ENCODE peak calls at places on chromosomes 1 and 21, in six cellular contexts. R, W, H, F, K and E are unnamed samples.

GRCh38 chr1:229557913-229558414 is 543 bp downstream of the ABCB10 start:
- DNase-seq in R (peak), W (no peak), H (peak), F (no peak), K (no peak), E (peak)

GRCh38 chr1:54112969-54113368 is 39.8 kb downstream of the CDCP2 start:
- DNase-seq in R (peak), W (no peak), H (no peak), F (peak), K (no peak), E (no peak)

GRCh38 chr1:107483949-107484348 is 343.1 kb downstream of the NTNG1 start:
- DNase-seq in R (no peak), W (no peak), H (no peak), F (no peak), K (no peak), E (no peak)

GRCh38 chr1:60149254-60149653 is 75.7 kb upstream of the C1orf87 start:
- DNase-seq in R (no peak), W (no peak), H (peak), F (no peak), K (no peak), E (peak)

GRCh38 chr1:67723620-67724019 is 38.6 kb downstream of the GADD45A start:
- DNase-seq in R (no peak), W (peak), H (no peak), F (no peak), K (peak), E (no peak)

GRCh38 chr1:212630159-212630900 is 21.8 kb downstream of the ATF3 start:
- DNase-seq in R (peak), W (peak), H (peak), F (no peak), K (no peak), E (peak)

GRCh38 chr1:15214507-15214906 is 32.5 kb upstream of the FHAD1 start:
- DNase-seq in R (no peak), W (peak), H (no peak), F (peak), K (peak), E (peak)

GRCh38 chr1:86487131-86487804 is 18.5 kb downstream of the CLCA1 start:
- DNase-seq in R (no peak), W (peak), H (no peak), F (no peak), K (peak), E (peak)

GRCh38 chr1:226993676-226994356 is 53.7 kb downstream of the COQ8A start:
- DNase-seq in R (no peak), W (no peak), H (no peak), F (no peak), K (no peak), E (peak)

GRCh38 chr1:45282346-45282745 is 44.3 kb upstream of the HPDL start:
- DNase-seq in R (no peak), W (peak), H (no peak), F (no peak), K (no peak), E (no peak)

GRCh38 chr1:68426594-68426993 is 23.2 kb downstream of the RPE65 start:
- DNase-seq in R (no peak), W (no peak), H (no peak), F (no peak), K (no peak), E (no peak)

GRCh38 chr1:178634445-178634844 is 90.6 kb upstream of the RALGPS2 start:
- DNase-seq in R (no peak), W (no peak), H (no peak), F (no peak), K (no peak), E (peak)

GRCh38 chr21:34824314-34824713 is 155.5 kb downstream of the CLIC6 start:
- DNase-seq in R (no peak), W (no peak), H (no peak), F (no peak), K (no peak), E (no peak)

GRCh38 chr1:63731117-63732043 is 42.4 kb upstream of the ROR1 start:
- DNase-seq in R (no peak), W (peak), H (no peak), F (no peak), K (peak), E (no peak)

GRCh38 chr1:45135339-45135738 is 71.1 kb downstream of the ZSWIM5 start:
- DNase-seq in R (no peak), W (no peak), H (no peak), F (no peak), K (no peak), E (no peak)

GRCh38 chr1:236507022-236507700 is 16.6 kb upstream of the LGALS8 start:
- DNase-seq in R (no peak), W (peak), H (no peak), F (no peak), K (peak), E (peak)

GRCh38 chr1:61320575-61320974 is 238.2 kb downstream of the NFIA start:
- DNase-seq in R (no peak), W (no peak), H (no peak), F (no peak), K (no peak), E (no peak)

GRCh38 chr1:220881918-220882891 is 3.0 kb downstream of the HLX start:
- DNase-seq in R (no peak), W (peak), H (no peak), F (peak), K (no peak), E (peak)

GRCh38 chr1:236952279-236953003 is 51.8 kb downstream of the MT1HL1 start:
- DNase-seq in R (no peak), W (no peak), H (no peak), F (no peak), K (no peak), E (no peak)

GRCh38 chr21:41634858-41635257 is 126.9 kb upstream of the TMPRSS2 start:
- DNase-seq in R (peak), W (no peak), H (no peak), F (no peak), K (peak), E (no peak)

GRCh38 chr1:162755306-162755705 is 35.2 kb upstream of the HSD17B7 start:
- DNase-seq in R (no peak), W (no peak), H (no peak), F (no peak), K (no peak), E (no peak)

GRCh38 chr1:9294910-9295636 is 2.4 kb downstream of the SPSB1 start:
- DNase-seq in R (no peak), W (peak), H (no peak), F (no peak), K (peak), E (peak)

GRCh38 chr1:43232482-43232881 is 37.3 kb upstream of the TMEM125 start:
- DNase-seq in R (no peak), W (no peak), H (no peak), F (no peak), K (no peak), E (no peak)

GRCh38 chr1:204216880-204217647 is 3.3 kb upstream of the GOLT1A start:
- DNase-seq in R (no peak), W (no peak), H (no peak), F (no peak), K (no peak), E (no peak)

GRCh38 chr1:15004396-15004795 is 149.2 kb upstream of the TMEM51 start:
- DNase-seq in R (no peak), W (no peak), H (no peak), F (no peak), K (no peak), E (no peak)

GRCh38 chr21:44043613-44044012 is 31.5 kb downstream of the TRAPPC10 start:
- DNase-seq in R (peak), W (no peak), H (no peak), F (peak), K (no peak), E (no peak)

GRCh38 chr1:30407862-30408580 is 315.4 kb downstream of the MATN1 start:
- DNase-seq in R (peak), W (peak), H (no peak), F (peak), K (peak), E (no peak)

GRCh38 chr1:28509705-28510349 is 4.0 kb downstream of the RCC1 start:
- DNase-seq in R (no peak), W (no peak), H (no peak), F (no peak), K (no peak), E (no peak)

GRCh38 chr21:45894107-45894810 is 87.3 kb upstream of the COL6A1 start:
- DNase-seq in R (no peak), W (peak), H (no peak), F (no peak), K (peak), E (peak)

GRCh38 chr1:164702216-164702615 is 143.2 kb downstream of the PBX1 start:
- DNase-seq in R (no peak), W (no peak), H (no peak), F (no peak), K (no peak), E (no peak)

GRCh38 chr1:54329337-54329954 is 76.7 kb downstream of the SSBP3 start:
- DNase-seq in R (no peak), W (no peak), H (peak), F (no peak), K (no peak), E (no peak)

GRCh38 chr1:32969556-32969955 is 4.9 kb upstream of the RNF19B start:
- DNase-seq in R (no peak), W (peak), H (no peak), F (no peak), K (no peak), E (no peak)

GRCh38 chr1:229572286-229572685 is 13.8 kb upstream of the ABCB10 start:
- DNase-seq in R (no peak), W (no peak), H (no peak), F (no peak), K (no peak), E (no peak)

GRCh38 chr1:216483672-216484401 is 60.6 kb upstream of the USH2A start:
- DNase-seq in R (no peak), W (no peak), H (no peak), F (no peak), K (no peak), E (no peak)